ENCODE peak calls at places on chromosomes 6 and 20, in four cellular contexts. P is mucosa of descending colon, F is fibroblast of villous mesenchyme, K is AG10803. D is an unnamed sample.

GRCh38 chr6:136526937-136527336 is 23.3 kb downstream of the MAP7 start:
- DNase-seq in P (no peak), F (no peak), K (no peak), D (no peak)

GRCh38 chr20:38888059-38888831 is 38.0 kb upstream of the FAM83D start:
- DNase-seq in P (no peak), F (no peak), K (no peak), D (no peak)

GRCh38 chr20:11457476-11457875 is 460.2 kb upstream of the BTBD3 start:
- DNase-seq in P (no peak), F (peak), K (peak), D (peak)

GRCh38 chr20:5535211-5535756 is 214.9 kb upstream of the SHLD1 start:
- DNase-seq in K (peak), P (no peak), F (peak), D (peak)

GRCh38 chr6:139982652-139983051 is 608.2 kb upstream of the CITED2 start:
- DNase-seq in F (peak), P (no peak), K (peak), D (peak)

GRCh38 chr6:123967900-123968299 is 164.2 kb downstream of the NKAIN2 start:
- DNase-seq in F (no peak), P (no peak), K (no peak), D (no peak)

GRCh38 chr6:163837681-163838431 is 423.3 kb downstream of the QKI start:
- DNase-seq in K (peak), F (peak), P (no peak), D (peak)

GRCh38 chr20:61544910-61545889 is 293.1 kb downstream of the CDH4 start:
- DNase-seq in P (no peak), K (no peak), F (no peak), D (no peak)

GRCh38 chr20:39129523-39129922 is 167.4 kb downstream of the DHX35 start:
- DNase-seq in P (no peak), F (no peak), K (no peak), D (no peak)

GRCh38 chr20:34636648-34637047 is 40.2 kb downstream of the PIGU start:
- DNase-seq in P (no peak), K (peak), F (peak), D (no peak)

GRCh38 chr6:44234101-44235090 is 11.0 kb downstream of the SLC29A1 start:
- DNase-seq in K (peak), F (peak), P (peak), D (peak)

GRCh38 chr20:51884561-51884960 is 82.2 kb upstream of the SALL4 start:
- DNase-seq in F (peak), P (no peak), K (peak), D (peak)

GRCh38 chr6:34982424-34982852 is 93.4 kb downstream of the ANKS1A start:
- DNase-seq in P (no peak), F (no peak), K (peak), D (peak)
- TF ChIP-seq CTCF in P (no peak), F (peak), K (peak), D (peak)

GRCh38 chr6:1392813-1393640 is 3.7 kb downstream of the FOXF2 start:
- DNase-seq in K (no peak), F (no peak), P (no peak), D (no peak)
- H3K4me3 ChIP-seq in K (no peak), F (peak), P (no peak), D (peak)

GRCh38 chr20:53034899-53035298 is 62.7 kb downstream of the TSHZ2 start:
- DNase-seq in F (no peak), P (no peak), K (no peak), D (no peak)
- TF ChIP-seq CTCF in F (no peak), P (no peak), K (no peak), D (no peak)

GRCh38 chr6:33075568-33076405 is at the start of gene HLA-DPB1:
- DNase-seq in K (peak), F (peak), P (no peak), D (peak)

GRCh38 chr6:33075208-33075567 is 602 bp upstream of the HLA-DPB1 start:
- DNase-seq in K (no peak), P (no peak), F (no peak), D (no peak)

GRCh38 chr6:33078442-33078841 is 2.7 kb downstream of the HLA-DPB1 start:
- DNase-seq in F (no peak), P (no peak), K (no peak), D (no peak)

GRCh38 chr6:33077908-33078307 is 2.1 kb downstream of the HLA-DPB1 start:
- DNase-seq in K (no peak), P (no peak), F (no peak), D (no peak)

DNA sequence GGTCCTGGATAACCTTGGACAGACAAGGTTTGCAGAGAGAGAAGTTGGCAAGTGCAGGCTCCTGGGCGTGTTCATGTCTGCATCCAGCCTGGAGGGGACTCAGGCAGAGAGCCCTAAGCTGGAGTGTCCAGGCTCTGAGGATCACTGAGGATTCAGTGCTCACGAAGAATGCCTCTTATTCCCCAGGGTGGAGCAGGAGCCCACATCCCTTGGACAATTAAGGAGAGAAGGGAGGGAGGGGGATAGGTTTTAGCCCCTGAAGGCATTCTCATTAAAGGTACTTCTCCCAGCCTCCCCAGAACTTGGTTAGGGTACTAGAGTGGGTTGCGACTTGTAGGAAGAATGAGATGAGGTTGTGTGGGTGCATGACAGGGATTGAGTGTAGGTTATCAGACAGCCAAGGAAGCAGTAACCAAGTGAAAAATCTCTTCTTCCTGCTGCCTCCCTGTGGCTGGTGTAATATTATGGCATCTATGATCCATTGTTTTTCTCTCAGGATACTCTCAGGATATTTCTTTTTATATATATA is 680 bp downstream of the HLA-DPB1 start:
- DNase-seq in P (no peak), K (no peak), F (no peak), D (no peak)
- H3K4me3 ChIP-seq in P (no peak), K (no peak), F (no peak), D (no peak)

DNA sequence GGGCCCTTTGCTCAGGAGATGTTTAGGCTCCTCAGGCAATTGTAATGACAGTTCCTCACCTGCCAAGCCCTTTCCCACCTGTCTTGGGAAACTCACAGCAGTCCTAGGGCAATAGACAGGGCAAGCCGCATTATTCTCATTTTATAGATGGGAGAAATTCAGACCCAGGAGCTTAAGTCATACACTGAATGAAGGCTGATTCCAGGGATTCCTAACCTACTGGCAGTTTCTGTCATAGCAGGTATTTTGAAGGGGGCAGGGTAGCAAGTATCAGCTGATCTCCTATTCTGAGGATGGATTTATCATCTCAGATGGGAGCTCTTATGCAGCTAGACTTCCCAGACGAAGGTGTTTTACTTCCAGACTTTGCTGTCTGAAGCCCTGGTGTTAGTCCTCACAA is 61.4 kb upstream of the MYL9 start:
- DNase-seq in K (no peak), F (no peak), P (no peak), D (peak)
- TF ChIP-seq CTCF in K (no peak), F (no peak), P (no peak), D (peak)

DNA sequence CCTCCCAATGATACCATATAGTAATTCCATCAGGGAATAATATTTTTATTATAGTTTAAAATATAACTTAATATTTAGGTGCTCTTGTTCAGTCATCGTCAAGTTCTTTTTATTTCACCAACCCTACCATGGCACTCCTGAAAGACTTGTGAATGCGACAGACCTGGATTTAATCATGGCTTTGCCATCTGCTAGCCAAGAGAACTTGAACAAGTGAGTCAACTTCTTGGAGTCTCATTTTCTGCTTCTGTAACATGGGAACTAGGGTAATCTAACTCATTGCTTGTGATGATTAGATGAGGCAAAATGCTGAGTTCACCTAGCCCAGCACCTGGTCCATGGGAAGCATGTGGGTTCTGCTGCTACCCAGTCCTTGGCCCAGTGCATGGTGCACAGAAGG is 62.9 kb downstream of the ESR1 start:
- DNase-seq in P (no peak), K (peak), F (no peak), D (no peak)
- H3K4me3 ChIP-seq in P (no peak), K (no peak), F (no peak), D (no peak)

GRCh38 chr6:13357551-13358075 is 29.3 kb upstream of the TBC1D7 start:
- DNase-seq in K (peak), P (no peak), F (peak), D (peak)

GRCh38 chr6:13359287-13359686 is 30.9 kb upstream of the TBC1D7 start:
- DNase-seq in P (no peak), F (no peak), K (no peak), D (no peak)

GRCh38 chr6:13355969-13356368 is 27.6 kb upstream of the TBC1D7 start:
- DNase-seq in P (no peak), K (no peak), F (no peak), D (no peak)

GRCh38 chr6:13360671-13361540 is 32.6 kb upstream of the TBC1D7 start:
- DNase-seq in K (no peak), F (no peak), P (no peak), D (peak)

DNA sequence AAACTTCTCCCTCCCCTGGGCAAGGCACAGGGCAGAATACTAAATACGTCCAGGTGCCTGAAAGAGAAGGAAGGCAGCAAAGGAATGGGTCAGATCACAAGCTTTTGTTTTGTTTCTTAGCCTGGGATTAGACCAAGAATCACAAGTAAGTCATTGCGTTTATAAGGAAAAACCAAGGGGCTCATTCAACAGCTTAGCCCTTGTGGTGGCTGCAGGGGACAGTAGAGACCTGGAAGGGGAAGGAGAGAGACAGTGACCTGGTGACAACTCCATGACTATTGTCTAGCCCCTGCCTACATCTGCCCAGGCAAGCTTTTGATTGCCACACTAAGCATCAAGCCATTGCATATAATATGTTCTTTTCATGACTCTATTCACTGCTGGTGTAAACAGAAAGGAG is 30.1 kb upstream of the TBC1D7 start:
- DNase-seq in K (no peak), P (no peak), F (no peak), D (no peak)
- TF ChIP-seq CTCF in K (no peak), P (no peak), F (no peak), D (no peak)

GRCh38 chr6:25085761-25086160 is 150.0 kb upstream of the RIPOR2 start:
- DNase-seq in P (no peak), F (no peak), K (no peak), D (peak)

GRCh38 chr6:25084508-25084833 is 148.7 kb upstream of the RIPOR2 start:
- DNase-seq in K (no peak), P (no peak), F (no peak), D (no peak)

GRCh38 chr6:25086500-25087091 is 150.8 kb upstream of the RIPOR2 start:
- DNase-seq in K (no peak), P (no peak), F (no peak), D (no peak)

GRCh38 chr6:25088513-25088912 is 152.8 kb upstream of the RIPOR2 start:
- DNase-seq in K (peak), F (peak), P (no peak), D (peak)

DNA sequence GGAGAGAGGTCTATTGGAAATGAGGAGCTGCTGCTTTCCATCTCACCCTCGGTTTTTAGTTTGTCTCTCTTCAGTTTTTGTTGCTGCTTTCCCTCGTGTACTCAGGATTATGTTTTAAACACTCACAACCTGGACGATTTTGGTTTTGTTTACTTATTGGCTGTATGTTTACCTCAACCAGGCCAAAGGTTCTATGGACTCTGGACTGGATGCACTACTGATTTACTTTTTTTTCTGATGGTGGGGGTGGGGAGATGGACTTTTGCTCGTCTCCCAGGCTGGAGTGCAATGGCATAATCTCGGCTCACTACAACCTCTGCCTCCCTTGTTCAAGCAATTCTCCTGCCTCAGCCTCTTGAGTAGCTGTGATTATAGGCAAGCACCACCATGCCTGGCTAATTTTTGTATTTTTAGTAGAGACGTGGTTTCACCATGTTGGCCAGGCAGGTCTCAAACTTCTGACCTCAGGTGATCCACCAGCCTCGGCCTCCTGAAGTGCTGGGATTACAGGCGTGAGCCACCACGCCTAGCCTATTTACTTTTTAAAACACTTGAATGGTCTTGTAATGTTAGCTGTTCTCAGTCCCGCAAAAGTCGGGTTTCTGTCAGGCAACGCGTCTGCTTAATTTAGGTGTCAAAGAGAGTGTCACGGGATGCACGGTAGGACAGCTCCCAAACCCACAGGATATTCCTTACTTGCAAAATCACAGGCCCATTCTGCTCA is 148.2 kb upstream of the RIPOR2 start:
- DNase-seq in F (no peak), P (no peak), K (no peak), D (no peak)
- H3K4me3 ChIP-seq in F (no peak), P (no peak), K (no peak), D (no peak)

GRCh38 chr6:112501705-112502104 is 154.6 kb downstream of the RFPL4B start:
- DNase-seq in P (no peak), K (no peak), F (peak), D (peak)

GRCh38 chr6:112503210-112503609 is 156.1 kb downstream of the RFPL4B start:
- DNase-seq in P (no peak), K (no peak), F (no peak), D (peak)

GRCh38 chr6:112502348-112503130 is 155.4 kb downstream of the RFPL4B start:
- DNase-seq in K (peak), F (peak), P (no peak), D (peak)
- TF ChIP-seq CTCF in K (peak), F (peak), P (no peak), D (peak)

GRCh38 chr6:170552765-170553685 is at the start of gene PSMB1:
- DNase-seq in K (peak), F (peak), P (peak), D (peak)

GRCh38 chr6:170555305-170555704 is 1.1 kb downstream of the TBP start:
- DNase-seq in P (no peak), F (no peak), K (no peak), D (no peak)

GRCh38 chr6:170553686-170554085 is 483 bp upstream of the TBP start:
- DNase-seq in F (peak), K (peak), P (no peak), D (peak)

GRCh38 chr6:170554086-170554887 is at the start of gene TBP:
- DNase-seq in K (peak), P (peak), F (peak), D (peak)

DNA sequence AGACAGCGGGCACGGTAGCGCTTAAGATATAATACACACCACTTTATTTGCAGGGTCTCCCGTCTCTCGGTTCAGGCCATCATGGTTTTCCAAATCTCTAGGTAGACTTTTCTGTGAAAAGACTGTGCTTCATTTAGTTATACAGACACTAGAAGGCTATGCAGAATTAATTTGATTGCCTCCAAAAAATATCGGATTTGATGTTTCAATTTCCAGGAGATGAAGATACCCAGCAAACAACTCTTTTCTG is 644 bp downstream of the TBP start:
- DNase-seq in P (no peak), F (no peak), K (no peak), D (no peak)
- H3K4me3 ChIP-seq in P (peak), F (peak), K (peak), D (peak)